ENCODE peak calls at places on chromosomes 4 and X, in four cellular contexts. O is choroid plexus epithelial cell, L is heart right ventricle, K is coronary artery. P is an unnamed sample.

GRCh38 chr4:11367371-11367770 is 61.3 kb downstream of the HS3ST1 start:
- DNase-seq in L (peak; percentile 54), K (no peak), O (peak; percentile 86), P (no peak)

GRCh38 chrX:95117556-95117955 is 1443.5 kb downstream of the FAM133A start:
- DNase-seq in O (no peak), K (no peak), L (no peak), P (no peak)

GRCh38 chr4:54165438-54165837 is 63.7 kb upstream of the PDGFRA start:
- DNase-seq in L (no peak), K (no peak), O (peak; percentile 92), P (peak; percentile 96)

GRCh38 chr4:140866492-140867005 is 110.4 kb upstream of the TBC1D9 start:
- DNase-seq in K (no peak), O (no peak), L (no peak), P (no peak)

GRCh38 chrX:13627306-13627705 is 25.6 kb upstream of the TCEANC start:
- DNase-seq in K (no peak), O (no peak), L (no peak), P (no peak)

GRCh38 chr4:95889662-95890061 is 49.8 kb downstream of the PDHA2 start:
- DNase-seq in O (peak; percentile 42), L (no peak), K (no peak), P (no peak)

GRCh38 chr4:20916106-20916505 is 215.8 kb downstream of the PACRGL start:
- DNase-seq in O (no peak), K (no peak), L (no peak), P (no peak)

GRCh38 chr4:86942185-86942666 is 7.4 kb downstream of the AFF1 start:
- DNase-seq in O (peak; percentile 60), K (no peak), L (no peak), P (no peak)

GRCh38 chr4:162102713-162103112 is 61.1 kb downstream of the FSTL5 start:
- DNase-seq in L (no peak), K (no peak), O (no peak), P (no peak)

GRCh38 chrX:41336447-41336846 is 2.5 kb downstream of the DDX3X start:
- DNase-seq in L (no peak), O (no peak), K (no peak), P (no peak)

GRCh38 chrX:2318371-2318770 is 182.4 kb downstream of the DHRSX start:
- DNase-seq in O (no peak), L (no peak), K (no peak), P (no peak)

GRCh38 chr4:56755901-56756300 is 65.6 kb downstream of the SPINK2 start:
- DNase-seq in O (peak; percentile 38), L (no peak), K (no peak), P (no peak)

GRCh38 chr4:180828455-180829018 is 1414.7 kb upstream of the TENM3 start:
- DNase-seq in K (no peak), L (peak; percentile 13), O (peak; percentile 88), P (peak; percentile 79)

GRCh38 chr4:87073570-87074470 is 139.0 kb downstream of the AFF1 start:
- DNase-seq in L (no peak), O (no peak), K (no peak), P (no peak)

GRCh38 chr4:2741626-2742025 is 14.5 kb downstream of the TNIP2 start:
- DNase-seq in L (no peak), K (no peak), O (peak; percentile 36), P (peak; percentile 19)

GRCh38 chrX:22081475-22082092 is 49.5 kb downstream of the PHEX start:
- DNase-seq in K (no peak), L (peak; percentile 36), O (peak; percentile 79), P (peak; percentile 61)

GRCh38 chr4:84877051-84877833 is 89.2 kb downstream of the WDFY3 start:
- DNase-seq in L (no peak), O (peak; percentile 77), K (no peak), P (peak; percentile 42)

GRCh38 chr4:182555997-182556418 is 312.8 kb downstream of the TENM3 start:
- DNase-seq in K (no peak), O (peak; percentile 92), L (no peak), P (peak; percentile 92)

GRCh38 chr4:21753084-21753760 is 195.3 kb downstream of the KCNIP4 start:
- DNase-seq in L (no peak), O (peak; percentile 59), K (no peak), P (no peak)

GRCh38 chrX:131821945-131822622 is 201.0 kb upstream of the STK26 start:
- DNase-seq in L (peak; percentile 12), O (no peak), K (peak; percentile 87), P (no peak)

GRCh38 chr4:53321151-53321987 is 44.5 kb downstream of the SCFD2 start:
- DNase-seq in O (peak; percentile 85), K (no peak), L (no peak), P (peak; percentile 97)

GRCh38 chr4:118968006-118968405 is 79.4 kb downstream of the SYNPO2 start:
- DNase-seq in K (peak; percentile 81), L (peak; percentile 58), O (peak; percentile 98), P (peak; percentile 91)

GRCh38 chrX:7086384-7086783 is 61.1 kb upstream of the STS start:
- DNase-seq in L (no peak), K (no peak), O (no peak), P (no peak)

GRCh38 chrX:19121898-19122640 is at the start of gene ADGRG2:
- DNase-seq in K (no peak), O (peak; percentile 16), L (peak; percentile 6), P (peak; percentile 5)

GRCh38 chr4:146654648-146654975 is 15.9 kb downstream of the POU4F2 start:
- DNase-seq in K (no peak), L (no peak), O (peak; percentile 4), P (no peak)

GRCh38 chrX:130539721-130540321 is 138.0 kb downstream of the RBMX2 start:
- DNase-seq in O (peak; percentile 67), L (peak; percentile 17), K (no peak), P (peak; percentile 51)

GRCh38 chr4:145781306-145781705 is 101.4 kb downstream of the C4orf51 start:
- DNase-seq in O (peak; percentile 14), L (no peak), K (no peak), P (no peak)

GRCh38 chrX:23422912-23423311 is 88.3 kb downstream of the PTCHD1 start:
- DNase-seq in K (no peak), O (no peak), L (no peak), P (no peak)

GRCh38 chr4:146340798-146341197 is 126.5 kb downstream of the REELD1 start:
- DNase-seq in L (no peak), K (no peak), O (peak; percentile 53), P (peak; percentile 30)

GRCh38 chrX:128754130-128754529 is 701.9 kb upstream of the ACTRT1 start:
- DNase-seq in O (no peak), L (no peak), K (no peak), P (no peak)

GRCh38 chr4:4820264-4820663 is 39.2 kb upstream of the MSX1 start:
- DNase-seq in K (no peak), O (no peak), L (no peak), P (no peak)

GRCh38 chr4:150510176-150510875 is 71.6 kb upstream of the MAB21L2 start:
- DNase-seq in O (peak; percentile 92), K (no peak), L (no peak), P (peak; percentile 80)

GRCh38 chrX:53716328-53717088 is 30.0 kb upstream of the HUWE1 start:
- DNase-seq in K (no peak), O (peak; percentile 20), L (no peak), P (peak; percentile 49)

GRCh38 chr4:123843137-123843536 is 446.5 kb downstream of the SPRY1 start:
- DNase-seq in O (no peak), K (no peak), L (no peak), P (no peak)

DNA sequence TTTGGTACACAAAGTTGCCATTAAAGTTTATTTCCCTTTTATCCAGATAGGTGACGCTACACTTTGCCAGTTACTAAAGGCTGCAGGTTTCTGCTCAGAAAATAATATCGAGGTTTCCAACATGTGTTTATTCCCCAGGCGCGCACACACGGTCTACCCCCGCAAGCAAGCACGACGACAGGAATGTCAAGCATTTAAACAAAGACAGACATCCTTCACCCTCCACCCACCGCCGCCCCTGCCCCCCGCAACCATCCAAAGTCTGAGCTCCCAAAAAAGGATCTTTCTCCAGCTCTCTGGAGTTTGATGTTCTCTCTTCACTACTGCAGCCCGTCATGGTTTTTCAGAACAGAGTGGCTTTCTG is 1.3 kb upstream of the PCDH7 start:
- DNase-seq in L (peak; percentile 10), K (no peak), O (peak; percentile 60), P (no peak)
- H3K4me3 ChIP-seq in L (peak overlapping the region; percentile 65), K (peak overlapping the region; percentile 91), O (peak overlapping the region; percentile 70), P (peak overlapping the region; percentile 50)

GRCh38 chr4:114464873-114465272 is 133.7 kb upstream of the UGT8 start:
- DNase-seq in O (no peak), K (no peak), L (no peak), P (peak; percentile 1)
- TF ChIP-seq CTCF in O (no peak), K (no peak), L (no peak), P (no peak)

DNA sequence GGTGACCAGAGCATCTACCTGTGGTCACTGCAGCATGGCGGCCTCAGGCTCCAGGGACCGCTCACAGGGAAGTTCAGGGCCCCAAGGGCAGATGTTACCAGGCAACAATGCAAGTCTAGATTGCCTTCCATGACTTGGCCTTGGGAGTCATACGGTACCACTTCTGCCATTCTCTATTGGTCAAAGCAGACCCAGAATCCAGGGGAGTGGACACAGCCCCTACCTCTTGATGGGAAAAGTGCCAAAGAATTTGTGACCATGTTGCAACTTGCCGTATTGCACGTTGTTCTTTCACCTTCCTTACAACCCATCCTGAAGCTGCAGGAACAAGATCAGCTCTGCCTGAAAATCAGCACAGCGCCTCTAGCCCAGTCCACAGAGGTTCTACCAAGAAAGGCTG is 111.1 kb downstream of the IRF2 start:
- DNase-seq in L (no peak), K (no peak), O (no peak), P (no peak)
- H3K4me3 ChIP-seq in L (no peak overlapping the region), K (no peak overlapping the region), O (no peak overlapping the region), P (no peak overlapping the region)

GRCh38 chrX:153627675-153628111 is 19.3 kb upstream of the DUSP9 start:
- DNase-seq in O (no peak), K (no peak), L (no peak), P (no peak)
- TF ChIP-seq CTCF in O (no peak), K (no peak), L (no peak), P (no peak)

GRCh38 chr4:172843273-172843672 is 325.3 kb upstream of the GALNT7 start:
- DNase-seq in O (peak; percentile 53), K (no peak), L (no peak), P (no peak)
- H3K4me3 ChIP-seq in O (no peak overlapping the region), K (no peak overlapping the region), L (no peak overlapping the region), P (no peak overlapping the region)

DNA sequence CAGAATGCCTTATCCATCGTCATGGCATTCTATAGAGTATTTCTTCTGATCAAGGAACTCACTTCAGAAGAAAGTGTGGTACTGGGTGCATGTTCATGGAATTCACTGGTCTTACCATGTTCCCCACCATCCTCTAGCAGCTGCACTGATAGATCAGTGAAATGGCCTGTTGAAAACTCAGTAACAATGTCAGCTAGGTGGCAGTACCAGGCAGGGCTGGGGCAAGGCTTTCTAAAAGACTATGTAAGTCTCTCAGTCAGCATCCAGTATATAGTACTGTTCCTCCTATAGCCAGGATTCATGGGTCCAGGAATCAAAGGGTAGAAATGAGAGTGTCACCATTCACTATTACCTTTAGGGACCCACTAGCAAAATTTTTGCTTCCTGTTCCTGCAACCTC is 15.8 kb upstream of the LDB2 start:
- DNase-seq in L (no peak), K (no peak), O (peak; percentile 48), P (peak; percentile 55)
- TF ChIP-seq CTCF in L (no peak), K (no peak), O (peak; percentile 49), P (peak; percentile 66)

P was measured in AG10803.